ENCODE peak calls at places on chromosomes 5 and 9, in five cellular contexts. One of them, this sample, is unnamed.
A peak's percentile ranks its signal among the peaks of the same experiment; 100 is the strongest.

GRCh38 chr9:80839821-80840670 is 849.3 kb downstream of the TLE1 start:
- DNase-seq in HepG2: no peak
- DNase-seq in K562: no peak
- DNase-seq in HCT116: no peak
- DNase-seq in A549: no peak
- DNase-seq in this sample: no peak

GRCh38 chr5:142756576-142756975 is 13.6 kb upstream of the ARHGAP26 start:
- DNase-seq in HepG2: no peak
- DNase-seq in K562: no peak
- DNase-seq in HCT116: no peak
- DNase-seq in A549: no peak
- DNase-seq in this sample: no peak

GRCh38 chr9:121700165-121700830 is 48.9 kb downstream of the DAB2IP start:
- DNase-seq in HepG2: no peak
- DNase-seq in K562: no peak
- DNase-seq in HCT116: no peak
- DNase-seq in A549: peak; percentile 58
- DNase-seq in this sample: peak; percentile 42

GRCh38 chr9:131739988-131740648 is at the start of gene RAPGEF1:
- DNase-seq in HepG2: no peak
- DNase-seq in K562: peak; percentile 90
- DNase-seq in HCT116: no peak
- DNase-seq in A549: peak; percentile 40
- DNase-seq in this sample: peak; percentile 66

GRCh38 chr5:100901851-100902341 is 1.2 kb downstream of the ST8SIA4 start:
- DNase-seq in HepG2: no peak
- DNase-seq in K562: no peak
- DNase-seq in HCT116: no peak
- DNase-seq in A549: peak; percentile 32
- DNase-seq in this sample: peak; percentile 93

GRCh38 chr5:57834829-57835554 is 352.4 kb upstream of the ACTBL2 start:
- DNase-seq in HepG2: peak; percentile 37
- DNase-seq in K562: no peak
- DNase-seq in HCT116: no peak
- DNase-seq in A549: peak; percentile 64
- DNase-seq in this sample: no peak

GRCh38 chr5:128693779-128694178 is 155.7 kb upstream of the FBN2 start:
- DNase-seq in HepG2: no peak
- DNase-seq in K562: no peak
- DNase-seq in HCT116: no peak
- DNase-seq in A549: no peak
- DNase-seq in this sample: no peak

GRCh38 chr5:144451187-144451973 is 280.7 kb downstream of the KCTD16 start:
- DNase-seq in HepG2: no peak
- DNase-seq in K562: no peak
- DNase-seq in HCT116: no peak
- DNase-seq in A549: peak; percentile 3
- DNase-seq in this sample: no peak

GRCh38 chr9:24479266-24479665 is 66.4 kb downstream of the IZUMO3 start:
- DNase-seq in HepG2: no peak
- DNase-seq in K562: no peak
- DNase-seq in HCT116: no peak
- DNase-seq in A549: no peak
- DNase-seq in this sample: no peak

GRCh38 chr5:149561848-149562247 is 10.6 kb upstream of the CSNK1A1 start:
- DNase-seq in HepG2: peak; percentile 36
- DNase-seq in K562: no peak
- DNase-seq in HCT116: peak; percentile 95
- DNase-seq in A549: peak; percentile 88
- DNase-seq in this sample: peak; percentile 70

GRCh38 chr5:157460921-157461792 is 1.1 kb downstream of the NIPAL4 start:
- DNase-seq in HepG2: no peak
- DNase-seq in K562: no peak
- DNase-seq in HCT116: no peak
- DNase-seq in A549: no peak
- DNase-seq in this sample: no peak

GRCh38 chr9:20740929-20741582 is 57.0 kb downstream of the FOCAD start:
- DNase-seq in HepG2: no peak
- DNase-seq in K562: peak; percentile 0
- DNase-seq in HCT116: no peak
- DNase-seq in A549: no peak
- DNase-seq in this sample: no peak

GRCh38 chr5:24491482-24491881 is 153.3 kb downstream of the CDH10 start:
- DNase-seq in HepG2: no peak
- DNase-seq in K562: no peak
- DNase-seq in HCT116: no peak
- DNase-seq in A549: peak; percentile 58
- DNase-seq in this sample: no peak

GRCh38 chr5:7246312-7246711 is 149.6 kb upstream of the ADCY2 start:
- DNase-seq in HepG2: no peak
- DNase-seq in K562: no peak
- DNase-seq in HCT116: no peak
- DNase-seq in A549: no peak
- DNase-seq in this sample: no peak

GRCh38 chr9:100937377-100937776 is 91.2 kb upstream of the PLPPR1 start:
- DNase-seq in HepG2: no peak
- DNase-seq in K562: no peak
- DNase-seq in HCT116: no peak
- DNase-seq in A549: no peak
- DNase-seq in this sample: no peak

GRCh38 chr9:98091735-98092632 is 27.0 kb downstream of the TRIM14 start:
- DNase-seq in HepG2: no peak
- DNase-seq in K562: no peak
- DNase-seq in HCT116: no peak
- DNase-seq in A549: no peak
- DNase-seq in this sample: no peak

GRCh38 chr5:159814810-159815585 is 101.3 kb upstream of the ADRA1B start:
- DNase-seq in HepG2: no peak
- DNase-seq in K562: no peak
- DNase-seq in HCT116: no peak
- DNase-seq in A549: peak; percentile 57
- DNase-seq in this sample: no peak

GRCh38 chr5:35313296-35313695 is 83.0 kb upstream of the PRLR start:
- DNase-seq in HepG2: no peak
- DNase-seq in K562: no peak
- DNase-seq in HCT116: no peak
- DNase-seq in A549: no peak
- DNase-seq in this sample: peak; percentile 63

GRCh38 chr5:145218019-145218418 is 617.1 kb downstream of the PRELID2 start:
- DNase-seq in HepG2: no peak
- DNase-seq in K562: no peak
- DNase-seq in HCT116: no peak
- DNase-seq in A549: no peak
- DNase-seq in this sample: no peak

GRCh38 chr9:127518091-127518856 is 67.0 kb downstream of the LRSAM1 start:
- DNase-seq in HepG2: no peak
- DNase-seq in K562: no peak
- DNase-seq in HCT116: no peak
- DNase-seq in A549: no peak
- DNase-seq in this sample: no peak

GRCh38 chr5:103621548-103621930 is 59.0 kb upstream of the NUDT12 start:
- DNase-seq in HepG2: no peak
- DNase-seq in K562: no peak
- DNase-seq in HCT116: no peak
- DNase-seq in A549: no peak
- DNase-seq in this sample: no peak

GRCh38 chr9:91192785-91193657 is 168.7 kb downstream of the AUH start:
- DNase-seq in HepG2: peak; percentile 95
- DNase-seq in K562: peak; percentile 67
- DNase-seq in HCT116: peak; percentile 97
- DNase-seq in A549: peak; percentile 96
- DNase-seq in this sample: peak; percentile 96
- TF ChIP-seq CTCF in HepG2: peak; percentile 39
- TF ChIP-seq CTCF in K562: peak; percentile 27
- TF ChIP-seq CTCF in HCT116: no peak
- TF ChIP-seq CTCF in A549: peak; percentile 19
- TF ChIP-seq CTCF in this sample: no peak

GRCh38 chr9:16304301-16304700 is 566.2 kb downstream of the BNC2 start:
- DNase-seq in HepG2: no peak
- DNase-seq in K562: no peak
- DNase-seq in HCT116: no peak
- DNase-seq in A549: no peak
- DNase-seq in this sample: no peak
- TF ChIP-seq MAX in HepG2: no peak
- TF ChIP-seq MAX in K562: no peak
- TF ChIP-seq MAX in HCT116: no peak
- TF ChIP-seq MAX in A549: no peak
- TF ChIP-seq MAX in this sample: no peak

GRCh38 chr5:114305402-114306207 is 56.3 kb upstream of the KCNN2 start:
- DNase-seq in HepG2: peak; percentile 1
- DNase-seq in K562: no peak
- DNase-seq in HCT116: no peak
- DNase-seq in A549: peak; percentile 6
- DNase-seq in this sample: peak; percentile 28

GRCh38 chr5:114310666-114311065 is 51.2 kb upstream of the KCNN2 start:
- DNase-seq in HepG2: no peak
- DNase-seq in K562: no peak
- DNase-seq in HCT116: no peak
- DNase-seq in A549: no peak
- DNase-seq in this sample: no peak

GRCh38 chr5:114308508-114308907 is 53.4 kb upstream of the KCNN2 start:
- DNase-seq in HepG2: no peak
- DNase-seq in K562: no peak
- DNase-seq in HCT116: no peak
- DNase-seq in A549: no peak
- DNase-seq in this sample: peak; percentile 28

GRCh38 chr5:114311943-114312342 is 49.9 kb upstream of the KCNN2 start:
- DNase-seq in HepG2: no peak
- DNase-seq in K562: no peak
- DNase-seq in HCT116: no peak
- DNase-seq in A549: no peak
- DNase-seq in this sample: no peak

GRCh38 chr5:114308017-114308416 is 53.9 kb upstream of the KCNN2 start:
- DNase-seq in HepG2: no peak
- DNase-seq in K562: no peak
- DNase-seq in HCT116: no peak
- DNase-seq in A549: no peak
- DNase-seq in this sample: no peak
- TF ChIP-seq CTCF in HepG2: no peak
- TF ChIP-seq CTCF in K562: no peak
- TF ChIP-seq CTCF in HCT116: no peak
- TF ChIP-seq CTCF in A549: no peak
- TF ChIP-seq CTCF in this sample: no peak

GRCh38 chr5:68749648-68750047 is 344.2 kb upstream of the SLC30A5 start:
- DNase-seq in HepG2: no peak
- DNase-seq in K562: no peak
- DNase-seq in HCT116: no peak
- DNase-seq in A549: no peak
- DNase-seq in this sample: peak; percentile 76
- TF ChIP-seq MAX in HepG2: no peak
- TF ChIP-seq MAX in K562: no peak
- TF ChIP-seq MAX in HCT116: no peak
- TF ChIP-seq MAX in A549: no peak
- TF ChIP-seq MAX in this sample: no peak